ENCODE peak calls at places on chromosomes 7 and 10, in four cellular contexts. S is PC-9, B is neural progenitor cell, Q is prostate gland. H is an unnamed sample.

GRCh38 chr7:105826143-105826542 is 50.3 kb downstream of the ATXN7L1 start:
- DNase-seq in Q (peak), S (no peak), B (no peak), H (no peak)

GRCh38 chr10:11547111-11547625 is 64.3 kb downstream of the USP6NL start:
- DNase-seq in Q (no peak), B (no peak), S (no peak), H (no peak)

GRCh38 chr10:128064615-128065580 is 61.3 kb downstream of the MKI67 start:
- DNase-seq in B (no peak), Q (no peak), S (peak), H (peak)

GRCh38 chr7:28853834-28854749 is 104.0 kb downstream of the TRIL start:
- DNase-seq in Q (peak), B (peak), S (peak), H (peak)

GRCh38 chr10:126384269-126384873 is 3.9 kb downstream of the ADAM12 start:
- DNase-seq in B (no peak), Q (no peak), S (no peak), H (no peak)

GRCh38 chr7:55964802-55965470 is 551 bp downstream of the NIPSNAP2 start:
- DNase-seq in S (peak), Q (peak), B (peak), H (peak)

GRCh38 chr10:79166312-79166721 is 97.6 kb downstream of the ZMIZ1 start:
- DNase-seq in B (no peak), Q (no peak), S (no peak), H (no peak)

GRCh38 chr7:2384354-2385243 is 18.8 kb upstream of the CHST12 start:
- DNase-seq in B (peak), S (no peak), Q (no peak), H (no peak)

GRCh38 chr10:93461124-93461806 is 20.9 kb downstream of the MYOF start:
- DNase-seq in B (no peak), Q (no peak), S (no peak), H (no peak)

GRCh38 chr10:21170216-21170615 is 273.1 kb upstream of the NEBL start:
- DNase-seq in S (no peak), Q (no peak), B (peak), H (no peak)

GRCh38 chr10:72204296-72204695 is 11.5 kb upstream of the ANAPC16 start:
- DNase-seq in B (no peak), Q (no peak), S (no peak), H (no peak)

GRCh38 chr10:46224414-46224682 is 62.4 kb upstream of the ANTXRL start:
- DNase-seq in S (no peak), Q (no peak), B (no peak), H (no peak)

GRCh38 chr10:64174666-64175265 is 653.6 kb downstream of the REEP3 start:
- DNase-seq in S (no peak), Q (no peak), B (no peak), H (no peak)

GRCh38 chr10:44934416-44935200 is 23.5 kb downstream of the TMEM72 start:
- DNase-seq in B (no peak), Q (no peak), S (no peak), H (no peak)

GRCh38 chr10:111525696-111526095 is 448.9 kb downstream of the ADRA2A start:
- DNase-seq in S (no peak), B (no peak), Q (no peak), H (no peak)

GRCh38 chr7:117895271-117895670 is 22.0 kb upstream of the CTTNBP2 start:
- DNase-seq in Q (no peak), S (no peak), B (no peak), H (no peak)

GRCh38 chr10:129570185-129570584 is 103.1 kb downstream of the MGMT start:
- DNase-seq in S (no peak), Q (no peak), B (no peak), H (no peak)

GRCh38 chr7:18655506-18655905 is 160.0 kb downstream of the HDAC9 start:
- DNase-seq in Q (no peak), S (no peak), B (no peak), H (no peak)

GRCh38 chr7:88229302-88229870 is 9.5 kb upstream of the SRI start:
- DNase-seq in S (no peak), B (no peak), Q (no peak), H (no peak)

GRCh38 chr7:4645241-4645640 is 36.9 kb upstream of the FOXK1 start:
- DNase-seq in B (no peak), S (peak), Q (no peak), H (no peak)

GRCh38 chr10:24457661-24458318 is 248.9 kb downstream of the KIAA1217 start:
- DNase-seq in S (peak), B (no peak), Q (peak), H (no peak)
- H3K27ac ChIP-seq in S (peak), B (no peak), Q (peak), H (no peak)

DNA sequence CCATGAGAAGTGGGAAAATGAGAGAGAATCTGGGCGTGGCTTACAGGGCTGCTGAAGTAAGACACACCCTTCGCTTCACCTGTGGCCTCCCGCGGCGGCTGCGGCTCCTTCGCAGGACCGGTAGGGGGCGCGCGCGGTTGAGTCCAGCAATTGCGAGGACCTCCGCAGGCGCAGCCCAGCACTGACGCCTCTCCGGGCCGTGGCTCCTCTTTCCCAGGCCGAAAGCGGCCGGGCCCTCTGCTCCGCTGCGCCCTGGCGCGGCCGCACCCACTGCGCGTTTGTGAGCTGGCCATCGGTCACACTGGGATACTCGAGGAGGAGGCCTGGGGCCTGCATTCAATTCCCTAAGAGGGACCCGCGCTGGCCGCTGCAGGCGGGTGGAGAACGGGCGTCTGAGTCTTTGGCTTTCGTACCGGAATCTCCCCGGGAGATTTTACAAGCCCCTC is at the start of gene LRRD1:
- DNase-seq in Q (peak), B (peak), S (peak), H (peak)
- H3K27ac ChIP-seq in Q (peak), B (no peak), S (no peak), H (peak)

GRCh38 chr10:108812296-108812695 is 1111.0 kb downstream of the XPNPEP1 start:
- DNase-seq in Q (no peak), S (no peak), B (no peak), H (no peak)
- H3K27ac ChIP-seq in Q (no peak), S (no peak), B (no peak), H (no peak)

DNA sequence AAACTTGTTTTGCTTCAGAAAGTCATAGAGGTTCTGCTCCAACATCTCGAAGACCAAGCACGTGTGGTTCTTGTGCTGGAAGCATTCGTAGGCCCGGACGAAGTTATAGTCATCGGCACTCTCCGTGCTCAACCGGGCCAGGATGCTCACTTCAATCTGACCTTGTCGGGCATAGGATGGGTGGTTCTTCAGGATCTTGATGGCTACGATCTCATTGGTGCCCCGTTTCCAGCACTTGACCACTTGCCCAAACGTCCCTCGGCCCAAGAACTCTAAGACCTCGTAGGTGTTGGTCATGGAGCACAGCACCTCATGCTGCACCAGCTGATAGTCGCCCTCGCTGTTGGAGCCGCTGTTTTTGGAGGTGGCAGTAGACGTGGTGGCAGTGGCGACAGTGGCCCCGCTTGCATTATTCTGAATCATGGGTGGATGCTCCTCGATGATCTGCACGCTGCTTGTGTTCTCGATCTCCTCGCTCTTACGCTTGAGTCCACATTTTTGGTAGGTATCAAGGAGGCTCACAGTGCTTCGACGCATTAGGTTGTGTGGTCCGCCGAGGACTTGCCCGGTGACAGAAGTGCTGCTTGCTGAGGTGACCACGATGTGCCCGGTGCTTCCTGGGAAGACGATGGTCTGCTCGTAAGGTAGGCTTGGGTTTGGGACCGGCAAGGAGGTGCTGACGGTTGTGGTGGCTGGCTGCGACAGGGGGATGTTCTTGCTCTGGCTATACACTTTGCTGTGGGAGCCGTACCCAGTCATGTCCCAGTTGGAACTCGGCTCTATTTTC is 61.4 kb downstream of the HIPK2 start:
- DNase-seq in B (no peak), Q (no peak), S (no peak), H (no peak)
- H3K27ac ChIP-seq in B (no peak), Q (no peak), S (no peak), H (no peak)

GRCh38 chr7:150339369-150339768 is 2.1 kb downstream of the RARRES2 start:
- DNase-seq in Q (no peak), B (no peak), S (peak), H (no peak)
- H3K27ac ChIP-seq in Q (no peak), B (no peak), S (no peak), H (no peak)

GRCh38 chr10:15197911-15198310 is 29.4 kb upstream of the NMT2 start:
- DNase-seq in B (no peak), S (no peak), Q (no peak), H (no peak)
- H3K27ac ChIP-seq in B (no peak), S (no peak), Q (no peak), H (no peak)

DNA sequence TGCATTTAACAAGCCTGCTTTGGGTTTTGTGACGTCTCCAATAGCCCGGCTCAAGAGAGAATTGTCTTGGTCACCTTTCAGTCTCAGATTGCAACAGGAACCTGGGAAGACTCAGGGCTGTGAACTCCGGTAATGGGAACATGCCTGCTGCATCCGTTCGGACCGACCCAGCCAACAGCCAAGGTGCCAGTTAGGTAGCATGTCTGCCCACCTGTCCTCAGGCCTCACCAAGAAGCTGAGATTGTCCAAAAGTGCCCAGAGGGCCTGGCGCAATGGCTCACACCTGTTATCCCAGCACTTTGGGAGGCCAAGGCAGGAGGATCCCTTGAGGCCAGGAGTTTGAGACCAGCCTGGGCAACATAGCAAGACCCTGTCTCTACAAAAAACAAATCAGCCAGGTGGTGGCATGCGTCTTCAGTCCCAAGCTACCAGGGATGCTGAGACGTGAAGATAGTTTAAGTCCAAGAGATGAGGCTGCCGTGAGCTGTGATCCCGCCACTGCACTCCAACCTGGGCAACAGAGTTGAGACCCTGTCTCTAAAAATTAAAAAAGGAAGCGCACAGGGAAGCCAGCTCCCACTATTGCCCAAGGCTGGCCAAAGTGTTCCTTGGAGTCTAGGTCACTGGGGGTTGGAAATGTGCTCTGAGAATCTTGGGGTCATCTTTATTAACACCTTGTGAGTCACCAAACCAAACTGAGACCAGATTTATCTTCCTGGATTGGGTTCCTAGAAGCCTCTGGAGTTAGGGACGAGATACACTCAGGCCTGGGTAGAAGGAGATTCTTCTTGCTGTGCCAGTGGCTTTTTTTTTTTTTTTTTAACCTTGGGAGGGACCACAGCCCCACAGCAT is 26.9 kb downstream of the BAG3 start:
- DNase-seq in Q (no peak), S (peak), B (no peak), H (no peak)
- H3K27ac ChIP-seq in Q (no peak), S (peak), B (no peak), H (no peak)